ENCODE peak calls at places on chromosomes 6 and 20, in ten cellular contexts. H, Y, F, N, G, C, O, Z, X and U are unnamed samples.

GRCh38 chr6:1208876-1209275 is 103.0 kb upstream of the FOXQ1 start:
- DNase-seq in H (no peak), Y (no peak), F (no peak), N (peak), G (peak), C (no peak), O (no peak), Z (no peak), X (peak), U (no peak)

GRCh38 chr6:136113736-136114173 is 136.4 kb downstream of the MTFR2 start:
- DNase-seq in H (peak), Y (peak), F (no peak), N (peak), G (peak), C (peak), O (no peak), Z (no peak), X (peak), U (no peak)

GRCh38 chr20:19104186-19104585 is 108.3 kb upstream of the SLC24A3 start:
- DNase-seq in H (no peak), Y (no peak), F (no peak), N (no peak), G (no peak), C (no peak), O (no peak), Z (no peak), X (no peak), U (no peak)

GRCh38 chr20:34301587-34302311 is 1.4 kb downstream of the AHCY start:
- DNase-seq in H (no peak), Y (no peak), F (no peak), N (no peak), G (no peak), C (no peak), O (no peak), Z (no peak), X (no peak), U (no peak)

GRCh38 chr6:81752084-81752968 is at the start of gene TENT5A:
- DNase-seq in H (peak), Y (peak), F (peak), N (peak), G (no peak), C (peak), O (peak), Z (peak), X (peak), U (peak)

GRCh38 chr20:13868331-13868730 is 83.5 kb downstream of the NDUFAF5 start:
- DNase-seq in H (no peak), Y (no peak), F (no peak), N (peak), G (peak), C (no peak), O (no peak), Z (no peak), X (peak), U (no peak)

GRCh38 chr6:138454976-138455706 is 44.2 kb downstream of the NHSL1 start:
- DNase-seq in H (peak), Y (no peak), F (no peak), N (no peak), G (no peak), C (no peak), O (peak), Z (peak), X (no peak), U (peak)

GRCh38 chr6:71072508-71072907 is 115.6 kb upstream of the B3GAT2 start:
- DNase-seq in H (no peak), Y (no peak), F (peak), N (no peak), G (no peak), C (no peak), O (no peak), Z (no peak), X (no peak), U (no peak)

GRCh38 chr20:52448513-52448912 is 256.9 kb upstream of the ZFP64 start:
- DNase-seq in H (no peak), Y (no peak), F (no peak), N (no peak), G (no peak), C (no peak), O (no peak), Z (no peak), X (no peak), U (no peak)

GRCh38 chr6:47669684-47670515 is 28.5 kb upstream of the ADGRF4 start:
- DNase-seq in H (no peak), Y (no peak), F (peak), N (peak), G (no peak), C (no peak), O (no peak), Z (no peak), X (peak), U (no peak)

GRCh38 chr6:125067552-125067951 is 86.0 kb upstream of the TPD52L1 start:
- DNase-seq in H (no peak), Y (no peak), F (no peak), N (no peak), G (no peak), C (no peak), O (no peak), Z (no peak), X (no peak), U (no peak)

GRCh38 chr6:135703621-135704020 is 147.9 kb upstream of the PDE7B start:
- DNase-seq in H (no peak), Y (no peak), F (no peak), N (peak), G (no peak), C (no peak), O (no peak), Z (peak), X (no peak), U (no peak)

GRCh38 chr6:18186033-18186432 is 30.8 kb downstream of the KDM1B start:
- DNase-seq in H (no peak), Y (no peak), F (no peak), N (no peak), G (no peak), C (no peak), O (no peak), Z (no peak), X (no peak), U (no peak)

GRCh38 chr20:62134735-62135231 is 8.4 kb downstream of the PSMA7 start:
- DNase-seq in H (no peak), Y (no peak), F (no peak), N (peak), G (no peak), C (no peak), O (no peak), Z (no peak), X (peak), U (no peak)

GRCh38 chr20:7728373-7728772 is 211.9 kb downstream of the HAO1 start:
- DNase-seq in H (no peak), Y (no peak), F (no peak), N (peak), G (peak), C (no peak), O (no peak), Z (no peak), X (no peak), U (no peak)

GRCh38 chr6:108733706-108734105 is 114.5 kb upstream of the ARMC2 start:
- DNase-seq in H (no peak), Y (no peak), F (no peak), N (no peak), G (no peak), C (no peak), O (no peak), Z (no peak), X (no peak), U (no peak)

GRCh38 chr6:87237804-87238203 is 82.4 kb downstream of the ZNF292 start:
- DNase-seq in H (no peak), Y (no peak), F (peak), N (peak), G (no peak), C (no peak), O (no peak), Z (peak), X (peak), U (no peak)

GRCh38 chr20:32168184-32168910 is 39.2 kb downstream of the PLAGL2 start:
- DNase-seq in H (no peak), Y (no peak), F (no peak), N (peak), G (no peak), C (no peak), O (no peak), Z (no peak), X (peak), U (peak)

GRCh38 chr6:145626857-145627256 is 108.5 kb downstream of the EPM2A start:
- DNase-seq in H (no peak), Y (peak), F (no peak), N (peak), G (no peak), C (no peak), O (no peak), Z (no peak), X (peak), U (no peak)

GRCh38 chr6:15961630-15962448 is 167.0 kb upstream of the MYLIP start:
- DNase-seq in H (no peak), Y (no peak), F (no peak), N (no peak), G (no peak), C (no peak), O (no peak), Z (no peak), X (no peak), U (no peak)

GRCh38 chr6:21928715-21929298 is 335.3 kb downstream of the SOX4 start:
- DNase-seq in H (no peak), Y (no peak), F (no peak), N (no peak), G (no peak), C (no peak), O (no peak), Z (no peak), X (no peak), U (no peak)

GRCh38 chr6:146913842-146914562 is 290.2 kb upstream of the STXBP5 start:
- DNase-seq in H (peak), Y (peak), F (peak), N (peak), G (peak), C (no peak), O (no peak), Z (no peak), X (peak), U (no peak)

GRCh38 chr6:84524636-84525035 is 239.8 kb downstream of the TBX18 start:
- DNase-seq in H (no peak), Y (no peak), F (no peak), N (no peak), G (no peak), C (no peak), O (no peak), Z (no peak), X (no peak), U (no peak)

GRCh38 chr6:157682856-157683481 is 140.1 kb upstream of the SNX9 start:
- DNase-seq in H (no peak), Y (no peak), F (no peak), N (peak), G (peak), C (no peak), O (no peak), Z (no peak), X (peak), U (no peak)

GRCh38 chr6:42963855-42964605 is 3.5 kb downstream of the GNMT start:
- DNase-seq in H (no peak), Y (peak), F (peak), N (peak), G (no peak), C (no peak), O (no peak), Z (no peak), X (peak), U (peak)

GRCh38 chr6:149545258-149545753 is 537 bp downstream of the PPIL4 start:
- DNase-seq in H (peak), Y (peak), F (no peak), N (peak), G (peak), C (no peak), O (peak), Z (peak), X (peak), U (peak)

GRCh38 chr6:14757414-14757813 is 488.5 kb upstream of the JARID2 start:
- DNase-seq in H (no peak), Y (no peak), F (no peak), N (no peak), G (no peak), C (no peak), O (no peak), Z (no peak), X (no peak), U (no peak)

GRCh38 chr20:33843854-33844253 is 32.7 kb downstream of the CHMP4B start:
- DNase-seq in H (no peak), Y (no peak), F (no peak), N (no peak), G (no peak), C (no peak), O (no peak), Z (peak), X (no peak), U (peak)